ENCODE peak calls at places on chromosomes 13 and 19, in four cellular contexts. One of them, this sample, is unnamed.

GRCh38 chr19:18226956-18227780 is 930 bp upstream of the PDE4C start:
- DNase-seq in PC-9: no peak
- DNase-seq in GM12865: peak; percentile 26
- DNase-seq in heart left ventricle: no peak
- DNase-seq in this sample: no peak

GRCh38 chr13:82815791-82816190 is 1066.5 kb downstream of the SLITRK1 start:
- DNase-seq in PC-9: no peak
- DNase-seq in GM12865: no peak
- DNase-seq in heart left ventricle: no peak
- DNase-seq in this sample: no peak

GRCh38 chr19:4472174-4472974 is at the start of gene HDGFL2:
- DNase-seq in PC-9: no peak
- DNase-seq in GM12865: no peak
- DNase-seq in heart left ventricle: no peak
- DNase-seq in this sample: no peak

GRCh38 chr13:44306401-44307192 is 67.0 kb upstream of the SERP2 start:
- DNase-seq in PC-9: peak; percentile 88
- DNase-seq in GM12865: no peak
- DNase-seq in heart left ventricle: peak; percentile 77
- DNase-seq in this sample: peak; percentile 100

GRCh38 chr19:2054763-2055162 is 3.7 kb upstream of the MKNK2 start:
- DNase-seq in PC-9: no peak
- DNase-seq in GM12865: peak; percentile 71
- DNase-seq in heart left ventricle: no peak
- DNase-seq in this sample: no peak

GRCh38 chr19:30361721-30362120 is 10.5 kb upstream of the ZNF536 start:
- DNase-seq in PC-9: no peak
- DNase-seq in GM12865: no peak
- DNase-seq in heart left ventricle: no peak
- DNase-seq in this sample: no peak

GRCh38 chr19:10408511-10409291 is 5.4 kb upstream of the CDC37 start:
- DNase-seq in PC-9: no peak
- DNase-seq in GM12865: peak; percentile 62
- DNase-seq in heart left ventricle: no peak
- DNase-seq in this sample: no peak

GRCh38 chr19:38478273-38478971 is 44.9 kb downstream of the RYR1 start:
- DNase-seq in PC-9: no peak
- DNase-seq in GM12865: peak; percentile 38
- DNase-seq in heart left ventricle: no peak
- DNase-seq in this sample: peak; percentile 5

GRCh38 chr13:23289917-23290357 is 109.2 kb downstream of the SGCG start:
- DNase-seq in PC-9: no peak
- DNase-seq in GM12865: no peak
- DNase-seq in heart left ventricle: peak; percentile 58
- DNase-seq in this sample: peak; percentile 48

GRCh38 chr13:113369881-113370280 is 6.0 kb upstream of the GRTP1 start:
- DNase-seq in PC-9: no peak
- DNase-seq in GM12865: no peak
- DNase-seq in heart left ventricle: no peak
- DNase-seq in this sample: no peak

GRCh38 chr13:30572859-30573275 is 44.9 kb upstream of the USPL1 start:
- DNase-seq in PC-9: no peak
- DNase-seq in GM12865: peak; percentile 59
- DNase-seq in heart left ventricle: no peak
- DNase-seq in this sample: peak; percentile 68

GRCh38 chr19:50812474-50812873 is 11.1 kb downstream of the KLK1 start:
- DNase-seq in PC-9: no peak
- DNase-seq in GM12865: no peak
- DNase-seq in heart left ventricle: no peak
- DNase-seq in this sample: no peak

GRCh38 chr13:37753776-37754175 is 115.8 kb downstream of the TRPC4 start:
- DNase-seq in PC-9: no peak
- DNase-seq in GM12865: no peak
- DNase-seq in heart left ventricle: no peak
- DNase-seq in this sample: no peak

GRCh38 chr13:21124853-21125252 is 51.5 kb downstream of the SKA3 start:
- DNase-seq in PC-9: peak; percentile 78
- DNase-seq in GM12865: no peak
- DNase-seq in heart left ventricle: no peak
- DNase-seq in this sample: no peak

GRCh38 chr19:50978772-50979390 is 4.8 kb downstream of the KLK7 start:
- DNase-seq in PC-9: no peak
- DNase-seq in GM12865: no peak
- DNase-seq in heart left ventricle: no peak
- DNase-seq in this sample: no peak

GRCh38 chr19:993361-993830 is 6.8 kb upstream of the GRIN3B start:
- DNase-seq in PC-9: no peak
- DNase-seq in GM12865: no peak
- DNase-seq in heart left ventricle: no peak
- DNase-seq in this sample: no peak

GRCh38 chr13:49953560-49953959 is 17.4 kb upstream of the SPRYD7 start:
- DNase-seq in PC-9: peak; percentile 70
- DNase-seq in GM12865: no peak
- DNase-seq in heart left ventricle: no peak
- DNase-seq in this sample: no peak

GRCh38 chr19:48728882-48729645 is 9.5 kb upstream of the MAMSTR start:
- DNase-seq in PC-9: no peak
- DNase-seq in GM12865: no peak
- DNase-seq in heart left ventricle: no peak
- DNase-seq in this sample: peak; percentile 48

GRCh38 chr19:48069435-48069834 is 25.6 kb upstream of the CABP5 start:
- DNase-seq in PC-9: no peak
- DNase-seq in GM12865: no peak
- DNase-seq in heart left ventricle: no peak
- DNase-seq in this sample: no peak

GRCh38 chr13:99390601-99391000 is 83.4 kb upstream of the GPR183 start:
- DNase-seq in PC-9: no peak
- DNase-seq in GM12865: no peak
- DNase-seq in heart left ventricle: no peak
- DNase-seq in this sample: no peak

GRCh38 chr13:95191821-95192220 is 109.4 kb downstream of the ABCC4 start:
- DNase-seq in PC-9: peak; percentile 67
- DNase-seq in GM12865: peak; percentile 88
- DNase-seq in heart left ventricle: peak; percentile 76
- DNase-seq in this sample: peak; percentile 77

GRCh38 chr13:97826421-97826965 is 127.0 kb upstream of the IPO5 start:
- DNase-seq in PC-9: no peak
- DNase-seq in GM12865: no peak
- DNase-seq in heart left ventricle: no peak
- DNase-seq in this sample: no peak

GRCh38 chr19:39264306-39265290 is 3.6 kb upstream of the IFNL2 start:
- DNase-seq in PC-9: no peak
- DNase-seq in GM12865: no peak
- DNase-seq in heart left ventricle: no peak
- DNase-seq in this sample: no peak

GRCh38 chr19:51712461-51713081 is 11.2 kb downstream of the HAS1 start:
- DNase-seq in PC-9: peak; percentile 64
- DNase-seq in GM12865: peak; percentile 30
- DNase-seq in heart left ventricle: no peak
- DNase-seq in this sample: peak; percentile 55

GRCh38 chr13:23615677-23616076 is 45.5 kb downstream of the TNFRSF19 start:
- DNase-seq in PC-9: no peak
- DNase-seq in GM12865: no peak
- DNase-seq in heart left ventricle: no peak
- DNase-seq in this sample: no peak

GRCh38 chr19:28581468-28581770 is 631.5 kb downstream of the UQCRFS1 start:
- DNase-seq in PC-9: no peak
- DNase-seq in GM12865: no peak
- DNase-seq in heart left ventricle: no peak
- DNase-seq in this sample: no peak

GRCh38 chr13:27321619-27322385 is 51.2 kb downstream of the RASL11A start:
- DNase-seq in PC-9: no peak
- DNase-seq in GM12865: no peak
- DNase-seq in heart left ventricle: no peak
- DNase-seq in this sample: no peak

GRCh38 chr13:84491952-84492351 is 609.7 kb upstream of the SLITRK1 start:
- DNase-seq in PC-9: no peak
- DNase-seq in GM12865: no peak
- DNase-seq in heart left ventricle: no peak
- DNase-seq in this sample: no peak

GRCh38 chr13:25630327-25630726 is 258.6 kb downstream of the ATP8A2 start:
- DNase-seq in PC-9: no peak
- DNase-seq in GM12865: no peak
- DNase-seq in heart left ventricle: no peak
- DNase-seq in this sample: no peak

GRCh38 chr19:42295831-42296525 is 6.0 kb upstream of the PRR19 start:
- DNase-seq in PC-9: peak; percentile 58
- DNase-seq in GM12865: peak; percentile 84
- DNase-seq in heart left ventricle: peak; percentile 83
- DNase-seq in this sample: peak; percentile 52

GRCh38 chr19:46623915-46624502 is 880 bp downstream of the PTGIR start:
- DNase-seq in PC-9: no peak
- DNase-seq in GM12865: no peak
- DNase-seq in heart left ventricle: no peak
- DNase-seq in this sample: no peak

GRCh38 chr19:46621191-46622117 is 3.4 kb downstream of the PTGIR start:
- DNase-seq in PC-9: no peak
- DNase-seq in GM12865: no peak
- DNase-seq in heart left ventricle: peak; percentile 7
- DNase-seq in this sample: no peak

GRCh38 chr19:46620716-46621115 is 4.2 kb downstream of the PTGIR start:
- DNase-seq in PC-9: no peak
- DNase-seq in GM12865: no peak
- DNase-seq in heart left ventricle: no peak
- DNase-seq in this sample: peak; percentile 63

GRCh38 chr19:46620267-46620666 is 4.6 kb downstream of the PTGIR start:
- DNase-seq in PC-9: no peak
- DNase-seq in GM12865: no peak
- DNase-seq in heart left ventricle: no peak
- DNase-seq in this sample: no peak

DNA sequence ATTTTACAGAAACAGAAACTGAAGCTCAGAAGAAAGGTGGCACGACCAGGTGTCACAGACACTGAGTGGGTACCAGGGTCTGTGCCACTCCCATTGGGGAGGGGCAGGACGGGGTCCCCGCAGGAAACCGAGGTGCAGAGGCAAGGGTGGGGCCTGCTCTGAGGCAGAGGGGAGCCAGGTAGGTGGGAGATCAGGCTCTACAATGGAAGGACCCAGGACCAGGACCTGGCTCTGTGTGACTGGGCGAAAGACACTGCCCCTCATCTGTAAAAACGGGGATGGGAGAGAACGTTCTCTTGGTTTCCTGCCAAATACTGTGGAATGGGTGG is 2.8 kb downstream of the PTGIR start:
- DNase-seq in PC-9: no peak
- DNase-seq in GM12865: no peak
- DNase-seq in heart left ventricle: no peak
- DNase-seq in this sample: no peak
- TF ChIP-seq CTCF in PC-9: no peak
- TF ChIP-seq CTCF in GM12865: no peak
- TF ChIP-seq CTCF in heart left ventricle: no peak
- TF ChIP-seq CTCF in this sample: no peak

GRCh38 chr19:44720945-44721344 is 22.0 kb downstream of the CEACAM16 start:
- DNase-seq in PC-9: no peak
- DNase-seq in GM12865: peak; percentile 55
- DNase-seq in heart left ventricle: no peak
- DNase-seq in this sample: peak; percentile 37
- H3K4me3 ChIP-seq in PC-9: no peak overlapping the region
- H3K4me3 ChIP-seq in GM12865: no peak overlapping the region
- H3K4me3 ChIP-seq in heart left ventricle: no peak overlapping the region
- H3K4me3 ChIP-seq in this sample: no peak overlapping the region

GRCh38 chr19:23415034-23415433 is 19.8 kb upstream of the ZNF91 start:
- DNase-seq in PC-9: no peak
- DNase-seq in GM12865: no peak
- DNase-seq in heart left ventricle: no peak
- DNase-seq in this sample: no peak

GRCh38 chr19:23415561-23416191 is 20.4 kb upstream of the ZNF91 start:
- DNase-seq in PC-9: no peak
- DNase-seq in GM12865: no peak
- DNase-seq in heart left ventricle: peak; percentile 41
- DNase-seq in this sample: no peak

DNA sequence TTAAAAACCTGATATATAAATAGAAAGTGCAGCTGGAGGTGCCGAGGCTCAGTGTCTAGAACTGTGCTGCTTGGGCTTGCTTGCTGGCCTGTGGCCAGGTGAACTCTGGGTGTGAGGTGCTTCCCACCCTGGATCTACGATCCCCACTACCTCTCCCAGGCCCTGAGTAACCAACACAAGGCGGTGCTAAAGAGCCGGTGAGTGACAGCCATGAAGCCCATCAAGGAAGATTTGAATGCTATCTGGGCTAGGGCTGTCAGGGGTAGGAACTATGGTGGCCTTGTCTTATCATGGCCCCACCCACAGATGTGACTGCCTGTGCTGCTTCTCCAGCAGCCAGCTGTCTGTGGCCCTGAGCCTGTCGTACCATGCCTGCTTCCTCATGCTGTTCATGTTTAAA is 25.6 kb upstream of the ZNF91 start:
- DNase-seq in PC-9: no peak
- DNase-seq in GM12865: no peak
- DNase-seq in heart left ventricle: no peak
- DNase-seq in this sample: no peak
- TF ChIP-seq CTCF in PC-9: no peak
- TF ChIP-seq CTCF in GM12865: no peak
- TF ChIP-seq CTCF in heart left ventricle: no peak
- TF ChIP-seq CTCF in this sample: no peak

DNA sequence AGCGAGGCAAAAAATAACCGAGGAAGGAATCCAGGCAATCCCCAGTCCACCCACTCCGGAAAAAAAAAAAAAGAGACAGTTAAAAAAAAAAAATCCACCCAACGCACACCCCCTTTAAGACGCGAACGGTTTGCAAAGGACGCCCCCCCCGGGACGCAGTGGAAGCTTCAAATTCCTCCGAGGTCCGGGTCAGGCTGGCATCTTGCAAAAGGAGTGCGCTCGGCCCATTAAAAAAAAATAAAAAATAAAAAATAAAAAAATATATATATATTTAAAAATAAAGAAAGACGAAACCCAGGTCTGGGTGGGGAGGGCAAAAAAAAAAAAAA is 235 bp upstream of the CACNA1A start:
- DNase-seq in PC-9: no peak
- DNase-seq in GM12865: no peak
- DNase-seq in heart left ventricle: no peak
- DNase-seq in this sample: no peak
- H3K4me3 ChIP-seq in PC-9: no peak overlapping the region
- H3K4me3 ChIP-seq in GM12865: no peak overlapping the region
- H3K4me3 ChIP-seq in heart left ventricle: peak overlapping the region; percentile 36
- H3K4me3 ChIP-seq in this sample: no peak overlapping the region